ENCODE peak calls at places on chromosomes 6 and 20, in four cellular contexts. B, Y, E and D are unnamed samples.

GRCh38 chr6:6834356-6835342 is 246.1 kb downstream of the LY86 start:
- DNase-seq in Y (peak; percentile 58), B (no peak), E (no peak), D (no peak)

GRCh38 chr6:51814418-51814817 is 273.0 kb downstream of the PKHD1 start:
- DNase-seq in E (no peak), B (no peak), Y (peak; percentile 1), D (no peak)

GRCh38 chr6:137495652-137496391 is 1.6 kb upstream of the OLIG3 start:
- DNase-seq in E (no peak), B (no peak), Y (no peak), D (no peak)

GRCh38 chr6:41976794-41977484 is 35.3 kb upstream of the CCND3 start:
- DNase-seq in E (no peak), B (no peak), Y (peak; percentile 44), D (no peak)

GRCh38 chr6:118102401-118102800 is 195.3 kb downstream of the SLC35F1 start:
- DNase-seq in E (no peak), B (no peak), Y (no peak), D (no peak)

GRCh38 chr20:8766868-8767390 is 302.0 kb upstream of the PLCB4 start:
- DNase-seq in B (no peak), E (no peak), Y (no peak), D (no peak)

GRCh38 chr6:55898342-55898741 is 23.0 kb upstream of the BMP5 start:
- DNase-seq in Y (peak; percentile 11), B (no peak), E (no peak), D (no peak)

GRCh38 chr20:15065794-15066193 is 728.4 kb upstream of the FLRT3 start:
- DNase-seq in Y (no peak), E (no peak), B (no peak), D (no peak)

GRCh38 chr20:48921883-48922867 is 664 bp downstream of the ARFGEF2 start:
- DNase-seq in E (no peak), B (no peak), Y (peak; percentile 66), D (no peak)

GRCh38 chr20:61725966-61726365 is 339.7 kb downstream of the TAF4 start:
- DNase-seq in E (no peak), Y (no peak), B (no peak), D (no peak)

GRCh38 chr6:168217216-168217879 is 102.2 kb downstream of the DACT2 start:
- DNase-seq in E (no peak), B (no peak), Y (no peak), D (no peak)

GRCh38 chr6:44630125-44631028 is 242.9 kb downstream of the CDC5L start:
- DNase-seq in Y (peak; percentile 61), B (peak; percentile 74), E (peak; percentile 1), D (no peak)

GRCh38 chr20:53751394-53752368 is 158.0 kb upstream of the ZNF217 start:
- DNase-seq in E (no peak), B (no peak), Y (peak; percentile 13), D (no peak)

GRCh38 chr6:90678049-90678779 is 91.3 kb upstream of the MAP3K7 start:
- DNase-seq in B (no peak), Y (no peak), E (no peak), D (no peak)

GRCh38 chr6:135146160-135146920 is 34.8 kb upstream of the MYB start:
- DNase-seq in E (no peak), B (peak; percentile 57), Y (peak; percentile 45), D (no peak)

GRCh38 chr20:25495189-25495824 is 87.8 kb downstream of the GINS1 start:
- DNase-seq in Y (no peak), B (no peak), E (no peak), D (no peak)

GRCh38 chr6:56525976-56526375 is 116.7 kb downstream of the DST start:
- DNase-seq in Y (no peak), E (no peak), B (no peak), D (no peak)

GRCh38 chr6:36755435-36756348 is 58.1 kb downstream of the RAB44 start:
- DNase-seq in Y (peak; percentile 89), E (peak; percentile 57), B (no peak), D (no peak)

GRCh38 chr6:36963451-36964290 is 9.1 kb downstream of the PI16 start:
- DNase-seq in Y (peak; percentile 47), E (no peak), B (no peak), D (no peak)

GRCh38 chr6:35048631-35049083 is 92.5 kb downstream of the TCP11 start:
- DNase-seq in B (peak; percentile 59), E (peak; percentile 2), Y (no peak), D (peak; percentile 40)

GRCh38 chr20:46636514-46636913 is 14.7 kb downstream of the SLC13A3 start:
- DNase-seq in Y (no peak), E (no peak), B (no peak), D (no peak)

GRCh38 chr6:82511546-82511945 is 147.9 kb downstream of the TPBG start:
- DNase-seq in Y (peak; percentile 35), B (no peak), E (no peak), D (no peak)

GRCh38 chr6:32952817-32953739 is at the start of gene HLA-DMA:
- DNase-seq in B (peak; percentile 81), E (peak; percentile 59), Y (peak; percentile 96), D (peak; percentile 93)

GRCh38 chr6:114569643-114570042 is 226.8 kb upstream of the HS3ST5 start:
- DNase-seq in B (no peak), Y (no peak), E (no peak), D (no peak)

GRCh38 chr6:143146186-143146831 is 85.6 kb downstream of the AIG1 start:
- DNase-seq in B (no peak), E (no peak), Y (no peak), D (no peak)

GRCh38 chr20:15708984-15709598 is 864.2 kb downstream of the KIF16B start:
- DNase-seq in B (no peak), Y (peak; percentile 42), E (peak; percentile 17), D (no peak)

GRCh38 chr6:138162104-138162946 is 586 bp downstream of the ARFGEF3 start:
- DNase-seq in B (no peak), Y (peak; percentile 3), E (no peak), D (no peak)

GRCh38 chr6:28105286-28105685 is 19.1 kb upstream of the ZSCAN16 start:
- DNase-seq in B (no peak), E (no peak), Y (peak; percentile 29), D (no peak)
- TF ChIP-seq CTCF in B (no peak), E (no peak), Y (no peak), D (no peak)

DNA sequence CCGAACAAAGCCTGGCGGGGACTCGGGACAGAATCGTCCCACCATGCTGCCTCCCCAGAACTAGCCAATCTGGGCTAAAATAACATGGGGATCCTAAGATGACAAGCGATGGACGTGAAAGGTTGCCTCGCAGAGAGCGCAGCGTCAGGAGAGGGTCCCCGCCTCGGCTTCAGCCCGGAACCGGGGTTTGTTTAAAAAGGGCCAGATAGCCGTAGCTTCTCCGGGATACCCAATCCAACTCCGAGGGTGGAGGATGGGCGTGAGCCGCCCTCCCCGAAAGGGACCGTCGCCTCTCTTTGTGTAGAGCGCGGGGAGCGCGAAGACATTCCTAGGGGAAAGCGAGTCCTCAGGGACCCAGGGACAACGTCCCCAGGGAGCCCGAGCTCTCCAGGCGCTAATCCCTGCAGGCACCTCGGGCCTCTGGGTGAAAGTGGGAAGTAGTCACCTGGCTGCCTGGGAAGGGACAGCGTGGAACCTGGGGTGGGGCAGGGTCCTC is 640 bp downstream of the CD24 start:
- DNase-seq in Y (peak; percentile 20), E (no peak), B (no peak), D (no peak)
- H3K4me3 ChIP-seq in Y (peak overlapping the region; percentile 98), E (peak overlapping the region; percentile 23), B (peak overlapping the region; percentile 70), D (no peak overlapping the region)

DNA sequence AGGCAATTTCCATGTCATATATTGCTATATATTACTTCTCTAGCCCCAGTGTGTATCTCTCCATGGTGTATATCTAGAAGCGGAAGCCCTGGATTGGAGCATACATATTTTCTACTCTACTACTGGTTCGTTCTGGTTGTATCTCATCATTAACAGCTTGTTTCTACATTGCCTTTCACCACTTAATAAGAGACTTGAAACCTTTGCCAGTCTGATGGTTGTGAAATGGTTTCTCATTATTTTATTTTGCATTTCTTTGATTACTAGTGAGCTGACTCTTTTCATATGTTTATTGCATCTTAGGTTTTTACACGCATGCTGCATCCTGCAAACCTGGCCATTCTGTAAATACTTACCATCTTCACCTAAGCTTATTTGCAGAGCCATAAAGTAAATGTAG is 3.6 kb downstream of the DSTN start:
- DNase-seq in B (no peak), E (no peak), Y (no peak), D (no peak)
- TF ChIP-seq CTCF in B (no peak), E (no peak), Y (no peak), D (no peak)

GRCh38 chr6:134097114-134097707 is 44.8 kb upstream of the SLC2A12 start:
- DNase-seq in Y (peak; percentile 72), B (peak; percentile 75), E (peak; percentile 38), D (no peak)

GRCh38 chr6:134103004-134103403 is 50.6 kb upstream of the SLC2A12 start:
- DNase-seq in Y (no peak), B (no peak), E (no peak), D (no peak)

GRCh38 chr6:134098276-134098675 is 45.9 kb upstream of the SLC2A12 start:
- DNase-seq in B (no peak), Y (no peak), E (no peak), D (no peak)

GRCh38 chr6:134099770-134100169 is 47.3 kb upstream of the SLC2A12 start:
- DNase-seq in E (no peak), B (no peak), Y (peak; percentile 41), D (no peak)

DNA sequence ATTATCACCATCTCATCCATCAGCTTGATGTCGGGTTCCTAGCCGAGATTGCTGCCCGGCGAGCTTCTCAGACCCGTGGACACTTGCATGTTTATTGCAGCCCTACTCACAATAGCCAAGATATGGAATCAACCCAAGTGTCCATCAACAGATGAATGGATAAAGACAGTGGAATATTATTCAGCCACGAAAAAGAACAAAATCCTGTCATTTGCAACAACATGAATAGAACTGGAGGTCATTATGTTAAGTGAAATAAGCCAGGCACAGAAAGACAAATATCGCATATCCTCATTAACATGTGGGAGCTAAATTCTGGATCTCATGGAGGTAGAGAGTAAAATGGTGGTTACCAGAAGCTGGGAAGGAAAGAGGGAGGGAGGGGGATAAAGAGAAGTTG is 49.1 kb upstream of the SLC2A12 start:
- DNase-seq in E (no peak), Y (no peak), B (no peak), D (no peak)
- H3K4me3 ChIP-seq in E (no peak overlapping the region), Y (no peak overlapping the region), B (no peak overlapping the region), D (no peak overlapping the region)

GRCh38 chr6:99590728-99591672 is 15.6 kb upstream of the PRDM13 start:
- DNase-seq in B (no peak), E (no peak), Y (no peak), D (no peak)
- TF ChIP-seq CTCF in B (no peak), E (no peak), Y (no peak), D (no peak)

GRCh38 chr20:17021481-17021880 is 205.4 kb upstream of the PCSK2 start:
- DNase-seq in Y (no peak), E (no peak), B (no peak), D (no peak)

GRCh38 chr20:17024513-17025105 is 202.2 kb upstream of the PCSK2 start:
- DNase-seq in B (peak; percentile 72), Y (no peak), E (no peak), D (no peak)

GRCh38 chr20:17026346-17026745 is 200.5 kb upstream of the PCSK2 start:
- DNase-seq in B (no peak), Y (no peak), E (no peak), D (no peak)

GRCh38 chr20:17023811-17024210 is 203.0 kb upstream of the PCSK2 start:
- DNase-seq in B (no peak), E (no peak), Y (no peak), D (no peak)

DNA sequence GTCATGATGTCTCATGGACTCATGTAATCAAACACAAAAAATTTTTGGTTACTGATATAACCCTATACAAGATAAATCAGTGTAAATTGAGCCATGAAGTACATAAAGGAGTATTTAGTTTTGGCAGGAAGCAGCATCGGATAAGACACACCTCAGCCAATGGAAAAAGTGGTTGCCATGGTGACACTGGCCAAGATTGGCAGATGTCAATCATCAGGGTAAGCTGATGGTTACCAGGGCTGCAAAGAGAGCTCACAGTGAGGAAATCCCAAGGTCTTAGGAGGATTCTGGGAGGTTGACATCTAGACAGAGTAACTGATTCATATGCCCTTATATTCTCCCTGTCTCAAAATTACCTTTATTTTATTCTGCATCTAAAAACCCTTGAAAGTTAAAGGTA is 203.8 kb upstream of the PCSK2 start:
- DNase-seq in B (no peak), Y (no peak), E (no peak), D (no peak)
- H3K4me3 ChIP-seq in B (no peak overlapping the region), Y (no peak overlapping the region), E (no peak overlapping the region), D (no peak overlapping the region)